ENCODE peak calls at places on chromosomes 3 and 15, in four cellular contexts. J is CD8-positive, alpha-beta memory T cell; E is left ventricle myocardium inferior; W is stomach. U is an unnamed sample. For H3K27me3, the result is how much of the 10 kb centered on the place peaks cover.

GRCh38 chr3:134708671-134709070 is 57.8 kb upstream of the KY start:
- DNase-seq in W (no peak), E (no peak), J (no peak), U (no peak)

GRCh38 chr3:142568393-142569017 is 10.0 kb downstream of the ATR start:
- DNase-seq in E (no peak), J (no peak), W (no peak), U (no peak)

GRCh38 chr15:65333863-65334262 is 29.4 kb downstream of the RNU5B-1 start:
- DNase-seq in E (no peak), J (no peak), W (no peak), U (peak)

GRCh38 chr3:121918779-121919483 is 24.7 kb downstream of the SLC15A2 start:
- DNase-seq in J (no peak), W (no peak), E (no peak), U (no peak)

GRCh38 chr15:63030101-63030528 is 12.4 kb upstream of the TPM1 start:
- DNase-seq in J (no peak), E (no peak), W (no peak), U (peak)

GRCh38 chr3:5841609-5842008 is 654.1 kb downstream of the EDEM1 start:
- DNase-seq in E (no peak), J (no peak), W (no peak), U (no peak)

GRCh38 chr3:125403789-125404188 is 28.7 kb upstream of the ZNF148 start:
- DNase-seq in E (no peak), J (no peak), W (no peak), U (no peak)

GRCh38 chr3:100136921-100137320 is 22.6 kb upstream of the FILIP1L start:
- DNase-seq in E (peak), J (no peak), W (no peak), U (no peak)

GRCh38 chr3:126522363-126522788 is 1.6 kb upstream of the CHST13 start:
- DNase-seq in J (peak), W (peak), E (peak), U (peak)

GRCh38 chr15:63699391-63699790 is 102.2 kb downstream of the FBXL22 start:
- DNase-seq in E (no peak), J (no peak), W (no peak), U (no peak)

GRCh38 chr3:85790445-85791030 is 831.7 kb downstream of the CADM2 start:
- DNase-seq in E (no peak), W (peak), J (no peak), U (no peak)

GRCh38 chr15:51735611-51736010 is 1.8 kb downstream of the LYSMD2 start:
- DNase-seq in W (no peak), E (no peak), J (no peak), U (no peak)

GRCh38 chr3:138833908-138834358 is 795 bp downstream of the PIK3CB start:
- DNase-seq in E (no peak), J (no peak), W (no peak), U (peak)

GRCh38 chr3:139353920-139354556 is 10.2 kb downstream of the MRPS22 start:
- DNase-seq in E (no peak), W (no peak), J (no peak), U (no peak)

GRCh38 chr15:74240002-74240568 is 4.0 kb downstream of the CCDC33 start:
- DNase-seq in W (peak), J (no peak), E (peak), U (peak)

GRCh38 chr3:123388811-123389210 is 60.1 kb downstream of the ADCY5 start:
- DNase-seq in J (no peak), W (no peak), E (peak), U (peak)

GRCh38 chr3:124664804-124665203 is 65.4 kb upstream of the UMPS start:
- DNase-seq in E (no peak), J (no peak), W (peak), U (no peak)

GRCh38 chr3:193917096-193917495 is 218.9 kb upstream of the HES1 start:
- DNase-seq in J (no peak), E (no peak), W (no peak), U (no peak)

GRCh38 chr3:28949580-28949979 is 331.3 kb upstream of the RBMS3 start:
- DNase-seq in J (no peak), W (no peak), E (no peak), U (no peak)

GRCh38 chr3:138180375-138181029 is 5.8 kb upstream of the DBR1 start:
- DNase-seq in W (no peak), J (no peak), E (no peak), U (no peak)

GRCh38 chr3:173395412-173396181 is 1.9 kb upstream of the NLGN1 start:
- DNase-seq in E (peak), W (peak), J (no peak), U (peak)

GRCh38 chr15:78930577-78931388 is 14.1 kb downstream of the CTSH start:
- DNase-seq in J (no peak), W (no peak), E (no peak), U (peak)

GRCh38 chr3:122260206-122260605 is 64.8 kb upstream of the CSTA start:
- DNase-seq in E (no peak), J (no peak), W (no peak), U (no peak)

GRCh38 chr3:151439652-151440125 is 21.2 kb downstream of the IGSF10 start:
- DNase-seq in W (no peak), J (no peak), E (no peak), U (no peak)

GRCh38 chr3:62128028-62128427 is 245.3 kb downstream of the FEZF2 start:
- DNase-seq in E (no peak), W (no peak), J (no peak), U (peak)

GRCh38 chr3:16896094-16896627 is 11.4 kb downstream of the PLCL2 start:
- DNase-seq in W (no peak), E (no peak), J (no peak), U (no peak)

GRCh38 chr3:9600597-9600996 is 47.0 kb upstream of the LHFPL4 start:
- DNase-seq in W (peak), J (no peak), E (peak), U (no peak)

GRCh38 chr3:133394561-133395311 is 5.1 kb upstream of the BFSP2 start:
- DNase-seq in W (no peak), E (no peak), J (no peak), U (no peak)

GRCh38 chr3:111362286-111363009 is 179.5 kb upstream of the CD96 start:
- DNase-seq in E (no peak), J (no peak), W (no peak), U (no peak)

GRCh38 chr15:57552678-57553334 is 38.9 kb upstream of the MYZAP start:
- DNase-seq in J (no peak), E (no peak), W (no peak), U (no peak)

GRCh38 chr15:57551717-57552677 is 39.7 kb upstream of the MYZAP start:
- DNase-seq in J (no peak), E (peak), W (peak), U (no peak)

GRCh38 chr15:57548835-57549234 is 42.9 kb upstream of the MYZAP start:
- DNase-seq in W (peak), J (no peak), E (no peak), U (no peak)

GRCh38 chr15:57549935-57550334 is 41.8 kb upstream of the MYZAP start:
- DNase-seq in W (no peak), E (no peak), J (no peak), U (no peak)

GRCh38 chr15:57550640-57551039 is 41.1 kb upstream of the MYZAP start:
- DNase-seq in J (no peak), W (peak), E (peak), U (no peak)
- H3K27ac ChIP-seq in J (no peak), W (peak), E (peak), U (peak)

GRCh38 chr3:181725033-181725775 is 13.5 kb downstream of the SOX2 start:
- DNase-seq in J (no peak), W (no peak), E (no peak), U (no peak)

GRCh38 chr3:181727122-181728036 is 15.7 kb downstream of the SOX2 start:
- DNase-seq in W (peak), E (no peak), J (no peak), U (no peak)

GRCh38 chr3:181725830-181726229 is 14.1 kb downstream of the SOX2 start:
- DNase-seq in J (no peak), W (no peak), E (no peak), U (no peak)

GRCh38 chr3:181728470-181728869 is 16.7 kb downstream of the SOX2 start:
- DNase-seq in J (no peak), W (no peak), E (no peak), U (no peak)

GRCh38 chr3:181726351-181727121 is 14.8 kb downstream of the SOX2 start:
- DNase-seq in J (no peak), E (no peak), W (peak), U (no peak)
- H3K27me3 ChIP-seq in J (half or more), E (half or more), W (half or more), U (under half)

GRCh38 chr3:15074500-15074899 is 9.4 kb upstream of the MRPS25 start:
- DNase-seq in J (no peak), E (no peak), W (no peak), U (no peak)

GRCh38 chr3:15081960-15082664 is 16.8 kb downstream of the RBSN start:
- DNase-seq in J (no peak), E (no peak), W (no peak), U (no peak)

GRCh38 chr3:15083190-15083700 is 15.7 kb downstream of the RBSN start:
- DNase-seq in W (no peak), E (no peak), J (no peak), U (no peak)

GRCh38 chr3:15079083-15079482 is 14.0 kb upstream of the MRPS25 start:
- DNase-seq in W (no peak), J (no peak), E (no peak), U (no peak)
- H3K27ac ChIP-seq in W (no peak), J (no peak), E (no peak), U (no peak)

GRCh38 chr3:73513260-73513659 is 111.5 kb downstream of the PDZRN3 start:
- DNase-seq in J (no peak), W (peak), E (no peak), U (no peak)
- H3K27me3 ChIP-seq in J (under half), W (under half), E (under half), U (under half)

DNA sequence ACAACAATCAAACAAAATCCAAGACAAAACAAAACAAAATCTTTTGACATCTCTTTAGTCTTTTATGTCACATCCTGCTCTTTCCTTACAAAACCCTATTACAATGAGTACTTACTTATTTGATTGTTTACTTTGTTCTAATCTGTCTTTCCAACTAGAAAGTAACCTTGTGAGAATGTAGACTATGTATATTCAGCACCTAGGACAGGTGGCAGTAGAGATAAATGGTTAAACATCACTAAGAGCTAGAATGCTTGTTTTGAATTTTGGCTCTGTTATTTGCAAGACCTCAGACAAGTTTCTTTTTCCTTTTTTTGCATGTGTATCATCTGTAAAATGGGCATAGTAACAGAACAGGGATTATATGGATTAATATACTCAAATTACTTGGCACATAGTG is 33.1 kb upstream of the NAALADL2 start:
- DNase-seq in W (no peak), J (no peak), E (no peak), U (no peak)
- H3K27ac ChIP-seq in W (no peak), J (no peak), E (no peak), U (no peak)

GRCh38 chr3:184596233-184596632 is 34.6 kb downstream of the EPHB3 start:
- DNase-seq in W (no peak), E (no peak), J (no peak), U (no peak)

GRCh38 chr3:184598220-184598927 is 36.8 kb downstream of the EPHB3 start:
- DNase-seq in E (no peak), J (no peak), W (no peak), U (no peak)

GRCh38 chr3:184599143-184599542 is 37.6 kb downstream of the EPHB3 start:
- DNase-seq in E (no peak), W (no peak), J (no peak), U (no peak)

GRCh38 chr3:184596886-184597575 is 35.4 kb downstream of the EPHB3 start:
- DNase-seq in J (no peak), E (no peak), W (no peak), U (no peak)

GRCh38 chr3:184597783-184598182 is 36.2 kb downstream of the EPHB3 start:
- DNase-seq in W (peak), E (peak), J (no peak), U (no peak)
- H3K27me3 ChIP-seq in W (under half), E (under half), J (under half), U (under half)

GRCh38 chr3:183635107-183635430 is 354 bp upstream of the KLHL24 start:
- DNase-seq in W (no peak), E (no peak), J (no peak), U (no peak)

GRCh38 chr3:183637106-183637486 is 1.7 kb downstream of the KLHL24 start:
- DNase-seq in W (no peak), E (no peak), J (no peak), U (no peak)

GRCh38 chr3:183635431-183636220 is at the start of gene KLHL24:
- DNase-seq in W (peak), E (peak), J (peak), U (peak)

GRCh38 chr3:183636221-183637105 is 1.0 kb downstream of the KLHL24 start:
- DNase-seq in J (peak), W (peak), E (peak), U (peak)

DNA sequence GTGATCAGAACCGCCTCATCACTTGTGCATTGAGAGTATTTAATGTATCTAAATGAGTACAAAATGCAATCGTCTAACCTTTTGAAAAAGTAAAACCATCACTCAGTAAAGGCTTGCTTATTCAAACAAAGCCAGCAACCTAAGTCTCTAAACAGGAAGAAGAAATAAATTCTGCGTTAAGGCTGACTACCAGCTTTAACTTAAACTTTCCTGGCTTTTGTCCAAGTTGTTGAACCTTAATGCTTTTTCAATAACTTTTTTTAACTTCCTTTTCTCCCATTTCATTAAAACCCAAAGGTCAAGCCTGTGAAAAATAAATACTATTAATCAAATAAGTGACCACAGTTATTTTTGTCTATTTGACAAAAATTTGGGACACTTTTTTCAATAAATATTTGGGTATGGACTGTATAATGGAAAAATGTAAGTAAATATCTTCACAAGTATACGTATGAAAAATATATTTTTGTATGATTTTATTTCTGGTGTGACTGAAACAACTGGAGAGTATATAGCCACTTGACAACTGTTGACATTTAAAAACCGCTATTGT is 2.7 kb downstream of the KLHL24 start:
- DNase-seq in W (no peak), J (no peak), E (no peak), U (no peak)
- H3K27ac ChIP-seq in W (peak), J (no peak), E (peak), U (peak)

GRCh38 chr3:147414369-147415135 is 5.4 kb downstream of the ZIC1 start:
- DNase-seq in W (no peak), J (no peak), E (no peak), U (no peak)

GRCh38 chr3:147412917-147413711 is 3.9 kb downstream of the ZIC1 start:
- DNase-seq in J (no peak), W (no peak), E (no peak), U (no peak)

GRCh38 chr3:147415337-147415736 is 6.2 kb downstream of the ZIC1 start:
- DNase-seq in W (no peak), J (no peak), E (no peak), U (no peak)

GRCh38 chr3:147412491-147412916 is 3.3 kb downstream of the ZIC1 start:
- DNase-seq in J (no peak), W (no peak), E (no peak), U (no peak)

DNA sequence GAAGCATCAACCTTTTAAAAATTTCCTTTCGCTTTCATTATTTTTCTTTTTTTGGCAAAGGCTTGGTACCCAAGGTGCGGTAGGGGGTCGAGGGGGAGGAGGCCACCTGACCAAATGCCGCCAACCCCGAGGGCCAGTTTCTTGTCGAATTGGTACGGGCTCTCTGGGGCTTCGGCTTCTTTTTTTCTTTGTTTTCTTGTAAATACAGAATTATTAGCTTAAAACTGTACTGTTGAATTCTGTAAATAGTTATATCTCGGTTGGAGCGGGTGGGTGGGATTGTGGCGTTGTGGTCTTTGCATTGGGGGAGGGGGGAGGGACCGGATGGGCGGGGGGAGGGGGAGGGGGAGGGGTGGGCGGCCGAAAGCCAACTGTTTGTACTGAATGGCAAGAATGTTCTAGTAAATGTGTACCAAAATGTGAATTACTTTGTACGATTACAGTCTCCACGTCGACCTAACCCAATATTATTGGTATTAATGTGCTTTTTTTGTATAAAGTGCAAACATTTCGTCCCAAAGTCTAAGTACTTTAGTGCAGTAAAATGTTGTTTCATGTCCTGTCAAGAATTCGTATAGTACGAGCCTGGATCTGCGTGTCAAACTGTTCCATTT is 4.7 kb downstream of the ZIC1 start:
- DNase-seq in W (no peak), E (no peak), J (no peak), U (no peak)
- H3K27me3 ChIP-seq in W (half or more), E (half or more), J (under half), U (under half)

DNA sequence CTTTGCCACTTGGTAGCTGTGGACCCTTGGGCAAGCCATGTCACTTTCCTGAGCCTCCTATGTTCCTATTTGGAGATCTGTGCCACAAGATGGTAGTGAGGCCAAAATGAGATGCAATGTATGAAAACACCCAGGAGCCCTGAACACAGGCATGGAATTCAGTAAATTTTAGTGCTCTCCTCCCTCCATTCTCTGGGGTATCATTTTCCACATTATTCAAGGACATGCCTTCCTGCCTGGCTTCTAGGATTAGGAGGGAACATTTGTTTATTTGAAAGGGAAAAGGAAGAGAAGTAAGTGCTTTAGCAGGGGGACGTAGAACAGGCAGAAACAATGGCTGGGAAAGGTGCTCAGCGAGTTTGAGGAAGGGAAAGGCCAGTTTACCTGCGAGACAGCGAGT is 98.8 kb downstream of the ATG7 start:
- DNase-seq in W (no peak), J (no peak), E (no peak), U (no peak)
- H3K27ac ChIP-seq in W (no peak), J (no peak), E (no peak), U (no peak)

U was measured in psoas muscle.